ENCODE peak calls at places on chromosome 16, in five cellular contexts. One of them, this sample, is unnamed.

GRCh38 chr16:1019234-1019933 is 37.8 kb downstream of the SOX8 start:
- DNase-seq in ureter: no peak
- DNase-seq in activated CD8-positive, alpha-beta T cell treated with anti-CD3 and anti-CD28 coated beads for 36 hours: no peak
- DNase-seq in sigmoid colon: no peak
- DNase-seq in activated naive CD4-positive, alpha-beta T cell: no peak
- DNase-seq in this sample: no peak

GRCh38 chr16:5971924-5972323 is 874.3 kb upstream of the EEF2KMT start:
- DNase-seq in ureter: no peak
- DNase-seq in activated CD8-positive, alpha-beta T cell treated with anti-CD3 and anti-CD28 coated beads for 36 hours: no peak
- DNase-seq in sigmoid colon: no peak
- DNase-seq in activated naive CD4-positive, alpha-beta T cell: no peak
- DNase-seq in this sample: no peak

GRCh38 chr16:22313141-22313781 is 16.1 kb downstream of the POLR3E start:
- DNase-seq in ureter: peak
- DNase-seq in activated CD8-positive, alpha-beta T cell treated with anti-CD3 and anti-CD28 coated beads for 36 hours: no peak
- DNase-seq in sigmoid colon: no peak
- DNase-seq in activated naive CD4-positive, alpha-beta T cell: no peak
- DNase-seq in this sample: no peak

GRCh38 chr16:5460701-5461100 is 363.1 kb upstream of the EEF2KMT start:
- DNase-seq in ureter: no peak
- DNase-seq in activated CD8-positive, alpha-beta T cell treated with anti-CD3 and anti-CD28 coated beads for 36 hours: no peak
- DNase-seq in sigmoid colon: no peak
- DNase-seq in activated naive CD4-positive, alpha-beta T cell: no peak
- DNase-seq in this sample: no peak

GRCh38 chr16:84618428-84619102 is 687 bp upstream of the COTL1 start:
- DNase-seq in ureter: no peak
- DNase-seq in activated CD8-positive, alpha-beta T cell treated with anti-CD3 and anti-CD28 coated beads for 36 hours: no peak
- DNase-seq in sigmoid colon: no peak
- DNase-seq in activated naive CD4-positive, alpha-beta T cell: no peak
- DNase-seq in this sample: peak

GRCh38 chr16:8641671-8642070 is 20.2 kb downstream of the METTL22 start:
- DNase-seq in ureter: no peak
- DNase-seq in activated CD8-positive, alpha-beta T cell treated with anti-CD3 and anti-CD28 coated beads for 36 hours: no peak
- DNase-seq in sigmoid colon: no peak
- DNase-seq in activated naive CD4-positive, alpha-beta T cell: no peak
- DNase-seq in this sample: no peak

GRCh38 chr16:69610356-69610755 is 44.6 kb downstream of the NFAT5 start:
- DNase-seq in ureter: no peak
- DNase-seq in activated CD8-positive, alpha-beta T cell treated with anti-CD3 and anti-CD28 coated beads for 36 hours: no peak
- DNase-seq in sigmoid colon: no peak
- DNase-seq in activated naive CD4-positive, alpha-beta T cell: no peak
- DNase-seq in this sample: no peak

GRCh38 chr16:27432600-27432957 is 30.6 kb downstream of the IL21R start:
- DNase-seq in ureter: peak
- DNase-seq in activated CD8-positive, alpha-beta T cell treated with anti-CD3 and anti-CD28 coated beads for 36 hours: peak
- DNase-seq in sigmoid colon: peak
- DNase-seq in activated naive CD4-positive, alpha-beta T cell: no peak
- DNase-seq in this sample: no peak

GRCh38 chr16:3348547-3349167 is 7.0 kb upstream of the OR2C1 start:
- DNase-seq in ureter: no peak
- DNase-seq in activated CD8-positive, alpha-beta T cell treated with anti-CD3 and anti-CD28 coated beads for 36 hours: peak
- DNase-seq in sigmoid colon: no peak
- DNase-seq in activated naive CD4-positive, alpha-beta T cell: no peak
- DNase-seq in this sample: no peak

GRCh38 chr16:25158401-25158800 is 46.9 kb downstream of the LCMT1 start:
- DNase-seq in ureter: no peak
- DNase-seq in activated CD8-positive, alpha-beta T cell treated with anti-CD3 and anti-CD28 coated beads for 36 hours: no peak
- DNase-seq in sigmoid colon: no peak
- DNase-seq in activated naive CD4-positive, alpha-beta T cell: no peak
- DNase-seq in this sample: no peak

GRCh38 chr16:67528222-67528869 is at the start of gene RIPOR1:
- DNase-seq in ureter: no peak
- DNase-seq in activated CD8-positive, alpha-beta T cell treated with anti-CD3 and anti-CD28 coated beads for 36 hours: peak
- DNase-seq in sigmoid colon: peak
- DNase-seq in activated naive CD4-positive, alpha-beta T cell: no peak
- DNase-seq in this sample: no peak

GRCh38 chr16:88264641-88265285 is 118.0 kb upstream of the ZNF469 start:
- DNase-seq in ureter: peak
- DNase-seq in activated CD8-positive, alpha-beta T cell treated with anti-CD3 and anti-CD28 coated beads for 36 hours: peak
- DNase-seq in sigmoid colon: peak
- DNase-seq in activated naive CD4-positive, alpha-beta T cell: no peak
- DNase-seq in this sample: peak

GRCh38 chr16:58414938-58415451 is 22.7 kb downstream of the GINS3 start:
- DNase-seq in ureter: no peak
- DNase-seq in activated CD8-positive, alpha-beta T cell treated with anti-CD3 and anti-CD28 coated beads for 36 hours: no peak
- DNase-seq in sigmoid colon: no peak
- DNase-seq in activated naive CD4-positive, alpha-beta T cell: no peak
- DNase-seq in this sample: no peak

GRCh38 chr16:49618955-49619354 is 237.0 kb downstream of the ZNF423 start:
- DNase-seq in ureter: peak
- DNase-seq in activated CD8-positive, alpha-beta T cell treated with anti-CD3 and anti-CD28 coated beads for 36 hours: no peak
- DNase-seq in sigmoid colon: peak
- DNase-seq in activated naive CD4-positive, alpha-beta T cell: no peak
- DNase-seq in this sample: peak

GRCh38 chr16:89031715-89032659 is 55.0 kb upstream of the CBFA2T3 start:
- DNase-seq in ureter: no peak
- DNase-seq in activated CD8-positive, alpha-beta T cell treated with anti-CD3 and anti-CD28 coated beads for 36 hours: peak
- DNase-seq in sigmoid colon: no peak
- DNase-seq in activated naive CD4-positive, alpha-beta T cell: peak
- DNase-seq in this sample: no peak

GRCh38 chr16:23949630-23950290 is 114.0 kb downstream of the PRKCB start:
- DNase-seq in ureter: peak
- DNase-seq in activated CD8-positive, alpha-beta T cell treated with anti-CD3 and anti-CD28 coated beads for 36 hours: peak
- DNase-seq in sigmoid colon: no peak
- DNase-seq in activated naive CD4-positive, alpha-beta T cell: peak
- DNase-seq in this sample: peak